ENCODE peak calls at places on chromosomes 3 and 15, in ten cellular contexts. I is neural progenitor cell; R is psoas muscle; J is NCI-H1417; F is non-pigmented ciliary epithelial cell; K is NCI-H1694; N is foreskin fibroblast; U is activated T-helper 9 cell treated with anti-CD3 and anti-CD28 coated beads, Interleukin-2, amount 50 U/mL, for 16 hours; O is NCI-H2081; X is astrocyte of the cerebellum. H is an unnamed sample.

GRCh38 chr3:46660543-46661523 is 32.6 kb downstream of the ALS2CL start:
- DNase-seq in N (peak; percentile 22), F (no peak), I (no peak), U (no peak), O (no peak), K (no peak), J (peak; percentile 2), R (no peak), X (no peak), H (peak; percentile 32)

GRCh38 chr3:18237251-18238005 is 187.7 kb downstream of the SATB1 start:
- DNase-seq in X (peak; percentile 31), K (no peak), F (peak; percentile 32), U (no peak), N (peak; percentile 66), I (no peak), J (peak; percentile 75), R (no peak), O (no peak), H (peak; percentile 53)

GRCh38 chr3:146077181-146077580 is 83.8 kb downstream of the PLOD2 start:
- DNase-seq in R (no peak), X (no peak), U (no peak), O (no peak), F (no peak), J (no peak), N (no peak), K (no peak), I (no peak), H (no peak)

GRCh38 chr15:99106417-99107220 is 1.7 kb downstream of the SYNM start:
- DNase-seq in U (no peak), N (peak; percentile 43), X (no peak), I (no peak), F (no peak), K (no peak), J (no peak), O (no peak), R (no peak), H (no peak)

GRCh38 chr3:31251083-31251482 is 281.6 kb upstream of the STT3B start:
- DNase-seq in X (no peak), J (no peak), R (no peak), F (no peak), I (no peak), N (no peak), K (no peak), O (no peak), U (no peak), H (no peak)

GRCh38 chr3:187807086-187807862 is 62.0 kb upstream of the BCL6 start:
- DNase-seq in K (no peak), N (peak; percentile 68), J (no peak), F (peak; percentile 32), R (no peak), O (no peak), I (no peak), U (peak; percentile 31), X (no peak), H (peak; percentile 95)

GRCh38 chr3:10373686-10374261 is 52.9 kb upstream of the SEC13 start:
- DNase-seq in O (no peak), J (no peak), F (no peak), X (no peak), N (peak; percentile 73), I (no peak), K (no peak), R (no peak), U (no peak), H (no peak)

GRCh38 chr3:143482106-143483088 is 362.8 kb downstream of the CHST2 start:
- DNase-seq in F (no peak), K (no peak), O (no peak), R (no peak), X (no peak), N (peak; percentile 59), J (no peak), U (no peak), I (no peak), H (peak; percentile 86)

H was measured in renal cortical epithelial cell.